ENCODE peak calls at places on chromosomes 11 and 22, in six cellular contexts. F, D, E, C, N and G are unnamed samples.

GRCh38 chr11:94473177-94473799 is 20.4 kb downstream of the MRE11 start:
- DNase-seq in E (no peak), D (no peak), N (no peak), C (peak), F (no peak), G (no peak)

GRCh38 chr11:47524200-47524874 is 28.6 kb downstream of the CELF1 start:
- DNase-seq in C (no peak), E (no peak), N (peak), F (no peak), D (no peak), G (peak)

GRCh38 chr11:67632175-67632981 is 2.6 kb upstream of the NUDT8 start:
- DNase-seq in N (no peak), C (no peak), D (no peak), E (no peak), F (no peak), G (no peak)

GRCh38 chr22:42010778-42011177 is 12.2 kb downstream of the WBP2NL start:
- DNase-seq in E (no peak), D (no peak), F (no peak), N (no peak), C (no peak), G (no peak)

GRCh38 chr11:36432747-36433146 is 77.3 kb downstream of the TRAF6 start:
- DNase-seq in C (no peak), E (no peak), N (no peak), D (no peak), F (no peak), G (no peak)

GRCh38 chr11:24781288-24781687 is 284.4 kb downstream of the LUZP2 start:
- DNase-seq in E (no peak), D (no peak), C (no peak), N (no peak), F (no peak), G (no peak)

GRCh38 chr11:95991101-95991500 is 67.2 kb upstream of the MTMR2 start:
- DNase-seq in N (no peak), E (no peak), C (no peak), D (no peak), F (no peak), G (no peak)

GRCh38 chr11:46294365-46295309 is 17.2 kb downstream of the CREB3L1 start:
- DNase-seq in F (peak), E (peak), N (no peak), C (no peak), D (no peak), G (no peak)

GRCh38 chr11:85759915-85760314 is 51.0 kb downstream of the SYTL2 start:
- DNase-seq in C (no peak), E (peak), D (no peak), N (peak), F (peak), G (no peak)

GRCh38 chr11:64321533-64321932 is 3.6 kb downstream of the PRDX5 start:
- DNase-seq in C (no peak), D (no peak), E (no peak), N (peak), F (no peak), G (no peak)

GRCh38 chr11:82043316-82043715 is 690.3 kb downstream of the FAM181B start:
- DNase-seq in D (no peak), N (no peak), C (no peak), F (peak), E (no peak), G (no peak)

GRCh38 chr11:60204922-60205321 is 22.0 kb upstream of the MS4A6A start:
- DNase-seq in F (no peak), C (no peak), D (no peak), E (no peak), N (no peak), G (no peak)

GRCh38 chr11:73784080-73784634 is 3.5 kb upstream of the MRPL48 start:
- DNase-seq in E (no peak), D (no peak), C (no peak), N (no peak), F (no peak), G (no peak)

GRCh38 chr22:27799334-27800249 is 2.0 kb downstream of the MN1 start:
- DNase-seq in N (no peak), E (peak), F (no peak), C (no peak), D (no peak), G (peak)

GRCh38 chr22:21642584-21643448 is 714 bp downstream of the SDF2L1 start:
- DNase-seq in C (peak), F (no peak), D (peak), E (peak), N (peak), G (peak)

GRCh38 chr11:116376547-116376946 is 396.2 kb downstream of the BUD13 start:
- DNase-seq in D (no peak), F (no peak), N (no peak), E (no peak), C (no peak), G (no peak)

GRCh38 chr22:36253523-36254490 is 874 bp downstream of the APOL1 start:
- DNase-seq in E (peak), N (peak), F (no peak), D (no peak), C (no peak), G (peak)

GRCh38 chr11:134207538-134208239 is 16.1 kb downstream of the NCAPD3 start:
- DNase-seq in N (no peak), C (peak), D (no peak), F (no peak), E (peak), G (peak)

GRCh38 chr11:88281317-88281712 is 56.2 kb downstream of the CTSC start:
- DNase-seq in N (no peak), F (no peak), D (no peak), E (peak), C (no peak), G (peak)

GRCh38 chr22:45316796-45317526 is 7.2 kb downstream of the FAM118A start:
- DNase-seq in N (no peak), E (no peak), F (no peak), D (no peak), C (no peak), G (no peak)

GRCh38 chr11:1202154-1202775 is 20.6 kb upstream of the MUC5B start:
- DNase-seq in D (no peak), N (no peak), F (no peak), C (peak), E (no peak), G (no peak)

GRCh38 chr11:721913-722811 is 16.1 kb downstream of the EPS8L2 start:
- DNase-seq in D (peak), N (no peak), C (peak), F (no peak), E (no peak), G (no peak)

GRCh38 chr11:120482149-120482548 is 29.4 kb upstream of the GRIK4 start:
- DNase-seq in F (no peak), C (no peak), D (no peak), E (no peak), N (no peak), G (peak)

GRCh38 chr11:47185305-47186075 is 744 bp downstream of the PACSIN3 start:
- DNase-seq in C (no peak), F (no peak), N (no peak), D (no peak), E (peak), G (peak)

GRCh38 chr22:29344137-29344536 is 28.6 kb upstream of the RASL10A start:
- DNase-seq in E (peak), D (no peak), N (peak), C (no peak), F (peak), G (peak)

GRCh38 chr11:111975076-111975806 is 38.1 kb downstream of the DIXDC1 start:
- DNase-seq in D (no peak), N (no peak), C (peak), F (no peak), E (no peak), G (peak)

GRCh38 chr11:73216466-73216865 is 1.6 kb upstream of the P2RY2 start:
- DNase-seq in F (no peak), N (no peak), C (no peak), E (no peak), D (no peak), G (no peak)

GRCh38 chr11:8332196-8332595 is 68.5 kb upstream of the LMO1 start:
- DNase-seq in N (no peak), F (no peak), C (peak), D (peak), E (no peak), G (no peak)

GRCh38 chr11:94785509-94785908 is 17.4 kb downstream of the AMOTL1 start:
- DNase-seq in N (peak), C (no peak), F (no peak), D (no peak), E (no peak), G (peak)

GRCh38 chr11:44623716-44624491 is 58.4 kb downstream of the CD82 start:
- DNase-seq in E (peak), N (peak), D (peak), C (no peak), F (no peak), G (peak)

GRCh38 chr11:134560066-134560465 is 148.0 kb upstream of the B3GAT1 start:
- DNase-seq in C (no peak), F (no peak), E (no peak), N (no peak), D (no peak), G (no peak)

GRCh38 chr22:42217752-42218280 is 52.6 kb downstream of the TCF20 start:
- DNase-seq in E (peak), N (no peak), D (no peak), C (no peak), F (no peak), G (peak)

GRCh38 chr11:35030716-35031213 is 108.2 kb upstream of the CD44 start:
- DNase-seq in E (peak), C (no peak), N (no peak), F (peak), D (no peak), G (peak)

GRCh38 chr11:122981388-122982264 is at the start of gene BSX:
- DNase-seq in C (peak), N (no peak), D (peak), E (peak), F (no peak), G (peak)

GRCh38 chr22:29625090-29625825 is 21.8 kb downstream of the NF2 start:
- DNase-seq in F (peak), D (peak), C (peak), E (peak), N (peak), G (peak)

GRCh38 chr11:63212742-63213141 is 30.7 kb downstream of the SLC22A25 start:
- DNase-seq in F (no peak), E (peak), D (peak), N (peak), C (peak), G (peak)

GRCh38 chr11:128400382-128401203 is 186.8 kb downstream of the ETS1 start:
- DNase-seq in F (no peak), C (no peak), E (peak), N (no peak), D (no peak), G (no peak)

GRCh38 chr11:13260963-13261599 is 16.5 kb upstream of the BMAL1 start:
- DNase-seq in E (peak), D (no peak), C (no peak), F (no peak), N (no peak), G (peak)

GRCh38 chr22:38026130-38027111 is 30.8 kb upstream of the PICK1 start:
- DNase-seq in C (no peak), D (no peak), E (no peak), F (no peak), N (no peak), G (no peak)